ENCODE peak calls at places on chromosomes 7 and 10, in five cellular contexts. B is activated T-cell treated with anti-CD3 and anti-CD28 coated beads for 24 hours, V is EL, M is lung microvascular endothelial cell, F is ELR. G is an unnamed sample.

GRCh38 chr7:50757703-50758390 is 24.8 kb downstream of the GRB10 start:
- DNase-seq in B (no peak), V (no peak), M (no peak), F (no peak), G (no peak)

GRCh38 chr7:55539380-55539779 is 32.9 kb downstream of the VOPP1 start:
- DNase-seq in B (no peak), V (peak), M (peak), F (peak), G (no peak)

GRCh38 chr7:47539398-47540052 is 42.4 kb downstream of the TNS3 start:
- DNase-seq in B (no peak), V (peak), M (no peak), F (peak), G (no peak)

GRCh38 chr10:93821051-93821772 is 63.5 kb downstream of the LGI1 start:
- DNase-seq in B (no peak), V (peak), M (peak), F (peak), G (peak)

GRCh38 chr10:104328916-104329710 is 9.2 kb downstream of the ITPRIP start:
- DNase-seq in B (peak), V (peak), M (peak), F (peak), G (peak)

GRCh38 chr7:51927738-51928137 is 611.1 kb upstream of the COBL start:
- DNase-seq in B (no peak), V (no peak), M (no peak), F (no peak), G (no peak)

GRCh38 chr10:78685466-78686163 is 383.2 kb upstream of the ZMIZ1 start:
- DNase-seq in B (no peak), V (peak), M (no peak), F (peak), G (peak)

GRCh38 chr10:5416981-5417380 is 4.6 kb downstream of the NET1 start:
- DNase-seq in B (no peak), V (no peak), M (peak), F (no peak), G (no peak)